ENCODE peak calls at places on chromosomes 4 and X, in six cellular contexts. U is K562, Q is H1, G is SK-N-SH, Y is HCT116, P is HepG2. A is an unnamed sample.

GRCh38 chrX:37349131-37350033 is at the start of gene PRRG1:
- DNase-seq in U (peak; percentile 83), Q (peak; percentile 41), G (peak; percentile 64), Y (peak; percentile 61), P (peak; percentile 67), A (peak; percentile 5)

GRCh38 chr4:151361126-151361525 is 35.7 kb upstream of the SH3D19 start:
- DNase-seq in U (no peak), Q (no peak), G (no peak), Y (no peak), P (no peak), A (no peak)

GRCh38 chr4:22322996-22323395 is 192.9 kb downstream of the ADGRA3 start:
- DNase-seq in U (no peak), Q (no peak), G (no peak), Y (no peak), P (no peak), A (no peak)

GRCh38 chr4:98688416-98689290 is 30.2 kb upstream of the TSPAN5 start:
- DNase-seq in U (peak; percentile 48), Q (no peak), G (peak; percentile 29), Y (peak; percentile 60), P (peak; percentile 9), A (peak; percentile 47)

GRCh38 chr4:141455651-141456050 is 180.7 kb upstream of the IL15 start:
- DNase-seq in U (no peak), Q (no peak), G (no peak), Y (no peak), P (no peak), A (no peak)

GRCh38 chrX:18151661-18152060 is 69.0 kb downstream of the BEND2 start:
- DNase-seq in U (no peak), Q (no peak), G (no peak), Y (no peak), P (no peak), A (no peak)

GRCh38 chr4:82525287-82525898 is 36.4 kb downstream of the TMEM150C start:
- DNase-seq in U (no peak), Q (no peak), G (no peak), Y (no peak), P (no peak), A (no peak)

GRCh38 chr4:142446965-142447474 is 399.1 kb downstream of the INPP4B start:
- DNase-seq in U (no peak), Q (no peak), G (no peak), Y (no peak), P (no peak), A (no peak)

GRCh38 chr4:74038161-74039064 is at the start of gene CXCL3:
- DNase-seq in U (peak; percentile 88), Q (no peak), G (peak; percentile 36), Y (no peak), P (no peak), A (peak; percentile 5)

GRCh38 chrX:63754141-63754859 is 30.7 kb downstream of the ARHGEF9 start:
- DNase-seq in U (no peak), Q (no peak), G (no peak), Y (no peak), P (no peak), A (no peak)

GRCh38 chr4:183012862-183013855 is 85.9 kb upstream of the WWC2 start:
- DNase-seq in U (no peak), Q (no peak), G (no peak), Y (no peak), P (no peak), A (no peak)

GRCh38 chrX:11724122-11725017 is 33.7 kb upstream of the MSL3 start:
- DNase-seq in U (peak; percentile 35), Q (no peak), G (peak; percentile 42), Y (peak; percentile 7), P (peak; percentile 0), A (peak; percentile 50)

GRCh38 chr4:88017516-88018302 is 10.3 kb downstream of the PKD2 start:
- DNase-seq in U (no peak), Q (no peak), G (no peak), Y (no peak), P (no peak), A (no peak)

GRCh38 chr4:54093609-54094240 is 6.2 kb upstream of the GSX2 start:
- DNase-seq in U (no peak), Q (no peak), G (no peak), Y (no peak), P (no peak), A (no peak)

GRCh38 chr4:2330119-2331042 is 68.5 kb upstream of the MXD4 start:
- DNase-seq in U (no peak), Q (no peak), G (no peak), Y (peak; percentile 40), P (no peak), A (no peak)

GRCh38 chrX:79133897-79134296 is 10.6 kb upstream of the GPR174 start:
- DNase-seq in U (no peak), Q (no peak), G (no peak), Y (no peak), P (no peak), A (no peak)

GRCh38 chr4:32560306-32560705 is 1840.1 kb downstream of the PCDH7 start:
- DNase-seq in U (no peak), Q (no peak), G (no peak), Y (no peak), P (no peak), A (no peak)

GRCh38 chrX:17803449-17803848 is 57.6 kb downstream of the RAI2 start:
- DNase-seq in U (no peak), Q (no peak), G (no peak), Y (no peak), P (no peak), A (no peak)

GRCh38 chrX:49075347-49075746 is 1.5 kb upstream of the PRAF2 start:
- DNase-seq in U (no peak), Q (no peak), G (no peak), Y (no peak), P (no peak), A (no peak)

GRCh38 chr4:62548108-62548524 is 1348.0 kb downstream of the ADGRL3 start:
- DNase-seq in U (no peak), Q (peak; percentile 27), G (no peak), Y (no peak), P (peak; percentile 2), A (no peak)

GRCh38 chr4:83197555-83198235 is 83.2 kb upstream of the PLAC8 start:
- DNase-seq in U (no peak), Q (no peak), G (no peak), Y (no peak), P (peak; percentile 83), A (no peak)

GRCh38 chr4:169620846-169621228 is 459 bp downstream of the CLCN3 start:
- DNase-seq in U (peak; percentile 48), Q (no peak), G (peak; percentile 27), Y (no peak), P (peak; percentile 16), A (no peak)

GRCh38 chr4:32858971-32859370 is 2138.8 kb downstream of the PCDH7 start:
- DNase-seq in U (no peak), Q (no peak), G (no peak), Y (peak; percentile 56), P (no peak), A (peak; percentile 12)

GRCh38 chr4:27701563-27701962 is 840.9 kb downstream of the STIM2 start:
- DNase-seq in U (no peak), Q (no peak), G (no peak), Y (no peak), P (no peak), A (no peak)

GRCh38 chr4:27703771-27704170 is 843.1 kb downstream of the STIM2 start:
- DNase-seq in U (no peak), Q (no peak), G (no peak), Y (no peak), P (no peak), A (no peak)

DNA sequence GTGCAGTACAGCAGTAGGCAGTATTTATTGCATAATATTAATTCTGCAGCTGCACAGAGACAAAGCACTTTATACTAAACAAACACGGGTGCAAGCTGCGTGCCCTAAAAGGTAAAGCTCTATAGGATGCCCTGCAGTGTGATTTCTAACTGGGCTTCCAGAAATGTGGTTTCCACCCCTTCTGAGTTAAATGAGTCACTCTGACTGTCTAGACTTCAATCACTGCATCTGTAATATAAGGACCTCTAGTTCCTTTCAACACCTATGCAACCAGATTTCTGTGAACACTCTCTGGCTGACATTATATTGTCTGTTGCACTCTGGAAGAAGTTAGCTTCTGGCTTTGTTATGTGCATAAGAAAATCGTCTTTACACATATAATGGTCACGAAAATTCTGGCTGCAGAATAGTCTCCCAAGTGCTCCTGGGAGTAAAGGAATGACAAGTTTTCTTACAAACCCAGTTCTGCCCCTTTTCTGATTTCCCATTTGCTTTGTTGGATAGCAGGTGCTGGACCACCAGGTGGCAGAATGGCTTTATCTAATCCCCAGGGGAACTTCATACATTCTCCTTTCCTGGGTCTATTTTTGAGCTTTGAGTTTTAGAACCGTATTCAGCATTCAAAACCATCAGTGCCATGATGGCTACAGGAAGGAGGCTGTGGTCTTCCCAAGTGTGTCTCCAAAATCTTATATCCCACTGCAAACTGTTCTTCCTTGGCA is 842.2 kb downstream of the STIM2 start:
- DNase-seq in U (peak; percentile 1), Q (no peak), G (peak; percentile 3), Y (peak; percentile 19), P (peak; percentile 6), A (peak; percentile 19)
- TF ChIP-seq JUND in U (no peak), Q (no peak), G (no peak), Y (no peak), P (no peak), A (no peak)

DNA sequence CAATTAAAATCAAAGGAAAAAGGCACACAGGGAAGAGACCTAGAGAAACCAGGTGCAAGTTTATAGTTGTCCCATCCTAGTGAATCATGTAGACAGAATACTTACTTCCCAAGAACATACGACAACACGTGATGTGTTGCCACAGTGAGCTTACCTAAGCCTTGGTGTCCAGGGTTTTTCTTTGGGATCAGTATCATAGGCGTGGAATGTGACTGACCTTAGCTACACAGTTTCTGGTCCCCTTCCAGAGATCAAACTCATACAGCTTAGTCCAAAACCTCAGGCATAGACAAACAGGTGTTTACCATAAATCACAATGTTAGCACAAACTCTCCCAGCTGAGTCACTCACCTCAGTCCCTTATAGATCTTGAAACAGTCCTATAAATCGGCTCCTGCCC is 17.7 kb downstream of the SLC25A31 start:
- DNase-seq in U (no peak), Q (no peak), G (no peak), Y (no peak), P (no peak), A (no peak)
- TF ChIP-seq JUND in U (no peak), Q (no peak), G (no peak), Y (no peak), P (no peak), A (no peak)

GRCh38 chr4:165686756-165687155 is 186.3 kb upstream of the TLL1 start:
- DNase-seq in U (no peak), Q (no peak), G (no peak), Y (no peak), P (no peak), A (peak; percentile 42)

GRCh38 chr4:165692082-165692481 is 181.0 kb upstream of the TLL1 start:
- DNase-seq in U (no peak), Q (no peak), G (no peak), Y (no peak), P (no peak), A (no peak)
- TF ChIP-seq JUND in U (no peak), Q (no peak), G (no peak), Y (no peak), P (no peak), A (no peak)

DNA sequence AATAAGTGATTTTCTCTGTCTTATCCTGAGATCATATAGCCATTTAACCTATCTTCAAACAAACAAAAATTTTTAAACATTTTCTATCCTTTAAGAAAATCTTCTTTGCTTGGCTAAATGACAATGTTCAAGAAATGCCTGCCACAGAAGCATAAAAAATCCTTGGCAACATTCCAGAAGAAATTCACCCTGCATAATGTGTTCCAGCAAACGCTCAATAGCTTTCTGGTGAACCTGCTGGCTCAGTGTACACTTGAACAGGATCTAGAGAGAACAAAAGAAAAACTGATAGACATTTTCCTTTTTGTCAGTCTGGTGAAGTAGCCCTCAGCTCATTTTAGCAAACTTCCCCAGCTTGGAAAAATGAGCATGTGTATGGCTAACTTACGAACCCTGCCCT is 51.0 kb upstream of the KLF3 start:
- DNase-seq in U (no peak), Q (no peak), G (no peak), Y (no peak), P (no peak), A (no peak)
- TF ChIP-seq JUND in U (no peak), Q (no peak), G (no peak), Y (no peak), P (no peak), A (no peak)

A was measured in T47D.